ENCODE peak calls at places on chromosomes 5 and 9, in six cellular contexts. R, B, Z, I, T and D are unnamed samples.
A peak's percentile ranks its signal among the peaks of the same experiment; 100 is the strongest.

GRCh38 chr5:82313016-82313415 is 34.9 kb upstream of the RPS23 start:
- DNase-seq in R (no peak), B (no peak), Z (peak; percentile 29), I (no peak), T (no peak), D (no peak)

GRCh38 chr9:89928521-89929275 is 323.9 kb downstream of the GADD45G start:
- DNase-seq in R (no peak), B (no peak), Z (no peak), I (no peak), T (no peak), D (no peak)

GRCh38 chr5:1594336-1595106 is 70.8 kb upstream of the LPCAT1 start:
- DNase-seq in R (no peak), B (peak; percentile 76), Z (peak; percentile 82), I (peak; percentile 96), T (peak; percentile 81), D (no peak)

GRCh38 chr5:42991477-42992034 is 48.6 kb downstream of the ANXA2R start:
- DNase-seq in R (no peak), B (no peak), Z (peak; percentile 47), I (no peak), T (no peak), D (no peak)

GRCh38 chr9:20832775-20833174 is 148.7 kb downstream of the FOCAD start:
- DNase-seq in R (no peak), B (no peak), Z (no peak), I (no peak), T (no peak), D (no peak)

GRCh38 chr5:77761606-77762005 is 14.5 kb downstream of the TBCA start:
- DNase-seq in R (no peak), B (no peak), Z (no peak), I (no peak), T (no peak), D (peak; percentile 1)

GRCh38 chr9:100355561-100355960 is 2.8 kb upstream of the TEX10 start:
- DNase-seq in R (no peak), B (no peak), Z (no peak), I (no peak), T (no peak), D (no peak)

GRCh38 chr5:72525816-72526215 is 18.6 kb upstream of the ZNF366 start:
- DNase-seq in R (no peak), B (no peak), Z (no peak), I (no peak), T (no peak), D (peak; percentile 41)

GRCh38 chr9:125541840-125542243 is 165.2 kb downstream of the MAPKAP1 start:
- DNase-seq in R (no peak), B (peak; percentile 46), Z (no peak), I (no peak), T (no peak), D (no peak)

GRCh38 chr9:70105142-70105541 is 61.5 kb downstream of the MAMDC2 start:
- DNase-seq in R (no peak), B (no peak), Z (no peak), I (no peak), T (no peak), D (no peak)

GRCh38 chr9:26863074-26863473 is 29.5 kb downstream of the CAAP1 start:
- DNase-seq in R (no peak), B (no peak), Z (peak; percentile 62), I (peak; percentile 7), T (no peak), D (no peak)

GRCh38 chr9:116574027-116574679 is 113.0 kb upstream of the TRIM32 start:
- DNase-seq in R (no peak), B (no peak), Z (no peak), I (no peak), T (no peak), D (no peak)

GRCh38 chr5:179577286-179577960 is 27.1 kb downstream of the RUFY1 start:
- DNase-seq in R (no peak), B (no peak), Z (no peak), I (no peak), T (no peak), D (no peak)

GRCh38 chr9:136219276-136219675 is 14.3 kb upstream of the LHX3 start:
- DNase-seq in R (no peak), B (no peak), Z (no peak), I (no peak), T (no peak), D (peak; percentile 1)

GRCh38 chr9:115591584-115591984 is 473.6 kb upstream of the TNC start:
- DNase-seq in R (peak; percentile 78), B (peak; percentile 48), Z (peak; percentile 60), I (peak; percentile 88), T (no peak), D (peak; percentile 99)

GRCh38 chr9:102499468-102499867 is 495.7 kb upstream of the CYLC2 start:
- DNase-seq in R (no peak), B (no peak), Z (no peak), I (no peak), T (no peak), D (no peak)

GRCh38 chr9:109414125-109414785 is 83.9 kb downstream of the PTPN3 start:
- DNase-seq in R (no peak), B (no peak), Z (peak; percentile 66), I (peak; percentile 22), T (no peak), D (no peak)

GRCh38 chr5:169064093-169064492 is 236.8 kb downstream of the SLIT3 start:
- DNase-seq in R (no peak), B (no peak), Z (no peak), I (peak; percentile 28), T (no peak), D (no peak)

GRCh38 chr9:113274474-113275146 is 762 bp downstream of the CDC26 start:
- DNase-seq in R (no peak), B (no peak), Z (peak; percentile 91), I (peak; percentile 87), T (peak; percentile 9), D (no peak)

GRCh38 chr9:136057236-136058151 is 37.6 kb downstream of the NACC2 start:
- DNase-seq in R (no peak), B (no peak), Z (peak; percentile 69), I (no peak), T (no peak), D (no peak)

DNA sequence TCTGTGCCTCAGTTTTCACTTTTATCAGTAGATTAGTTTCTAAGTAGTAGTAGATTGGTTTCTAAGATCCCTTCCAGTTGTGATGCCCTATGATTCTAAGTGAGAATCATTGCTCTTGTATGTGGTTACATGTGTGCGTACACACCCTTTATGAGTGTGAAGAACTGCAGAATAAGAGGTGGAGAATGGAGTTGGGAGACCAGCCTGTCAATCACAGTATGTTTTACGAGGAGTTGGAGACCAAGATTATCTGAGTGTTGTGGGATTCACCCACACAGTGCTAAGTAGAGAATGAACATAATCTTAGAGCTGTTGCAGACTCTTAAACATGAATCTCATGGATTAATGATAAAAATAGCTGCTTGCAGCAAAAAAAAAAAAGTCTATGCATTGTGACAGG is 37.6 kb downstream of the KIF24 start:
- DNase-seq in R (no peak), B (no peak), Z (no peak), I (no peak), T (no peak), D (no peak)
- TF ChIP-seq CTCF in R (no peak), B (no peak), Z (no peak), I (no peak), T (no peak), D (no peak)

DNA sequence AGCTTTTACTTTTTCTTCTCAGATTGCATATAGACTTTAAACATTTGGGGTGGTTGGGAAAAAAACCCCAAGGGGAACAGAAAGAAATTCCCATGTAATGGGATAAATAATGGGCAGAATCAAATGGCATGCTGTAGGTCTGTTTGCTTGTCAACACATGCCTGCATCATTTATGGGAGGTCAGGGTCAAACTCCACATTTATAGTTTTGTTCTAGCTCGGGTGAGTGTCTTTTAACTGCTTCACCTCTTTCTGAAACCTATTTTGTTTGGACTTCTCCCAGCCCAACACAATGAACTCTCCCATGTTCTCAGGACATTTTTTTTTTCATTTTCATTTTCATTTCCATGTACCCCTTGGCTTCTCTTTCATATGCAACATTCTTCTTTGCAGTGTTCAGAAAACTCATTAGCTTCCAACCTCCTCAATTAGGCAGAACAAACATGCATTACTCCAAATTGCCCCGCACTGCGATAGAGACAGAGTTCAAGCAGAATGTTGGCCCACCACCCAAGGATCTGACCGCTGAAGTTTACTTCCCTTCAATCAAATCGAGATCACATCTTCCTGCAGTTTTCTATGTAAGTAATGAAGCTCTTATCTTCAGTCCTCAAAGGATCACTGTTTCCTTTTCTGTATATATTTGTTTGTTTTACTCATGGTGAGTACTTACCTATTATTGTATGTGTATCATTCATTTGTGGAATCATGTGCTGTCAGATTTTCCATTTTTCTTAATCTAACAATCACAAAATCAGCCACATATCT is 354.6 kb downstream of the ZSWIM6 start:
- DNase-seq in R (no peak), B (no peak), Z (no peak), I (no peak), T (no peak), D (no peak)
- H3K27ac ChIP-seq in R (no peak overlapping the region), B (no peak overlapping the region), Z (no peak overlapping the region), I (no peak overlapping the region), T (no peak overlapping the region), D (no peak overlapping the region)

DNA sequence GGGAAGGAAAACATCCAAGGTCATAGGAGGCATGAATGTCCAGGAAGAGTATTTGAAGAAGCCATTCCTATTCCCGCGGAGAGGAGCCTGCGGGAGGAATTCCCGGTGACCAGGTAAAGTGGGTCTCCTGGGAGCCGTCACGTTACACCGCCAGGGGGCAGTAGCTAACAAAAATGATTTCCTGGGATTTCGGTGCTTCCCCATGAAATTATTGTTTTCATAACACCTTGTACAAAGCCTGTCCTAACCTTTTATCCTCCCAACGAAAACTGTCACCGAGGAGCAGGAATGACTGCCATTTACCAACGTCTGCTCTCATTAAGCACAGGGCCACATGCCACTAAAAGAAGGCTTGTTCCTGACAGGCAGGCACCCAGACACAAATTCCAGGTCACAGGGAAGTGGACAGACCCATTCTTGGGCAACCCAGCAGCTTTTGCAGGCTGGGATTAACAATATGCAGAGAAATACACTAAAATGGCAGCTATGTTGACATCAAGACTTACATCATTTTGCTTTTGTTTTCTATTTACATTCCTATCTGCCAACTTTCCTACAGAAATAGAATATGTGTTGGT is 41.2 kb upstream of the CTSL start:
- DNase-seq in R (no peak), B (no peak), Z (peak; percentile 83), I (peak; percentile 61), T (no peak), D (no peak)
- TF ChIP-seq CTCF in R (peak; percentile 44), B (peak; percentile 82), Z (peak; percentile 73), I (peak; percentile 79), T (no peak), D (peak; percentile 80)

GRCh38 chr5:133844836-133845235 is 123.6 kb downstream of the C5orf15 start:
- DNase-seq in R (peak; percentile 43), B (no peak), Z (no peak), I (no peak), T (no peak), D (no peak)
- H3K27ac ChIP-seq in R (no peak overlapping the region), B (no peak overlapping the region), Z (no peak overlapping the region), I (no peak overlapping the region), T (no peak overlapping the region), D (no peak overlapping the region)

GRCh38 chr9:127395491-127396252 is 1.3 kb upstream of the SLC2A8 start:
- DNase-seq in R (no peak), B (no peak), Z (no peak), I (no peak), T (no peak), D (no peak)

GRCh38 chr9:127392976-127393375 is 4.0 kb upstream of the SLC2A8 start:
- DNase-seq in R (no peak), B (no peak), Z (no peak), I (no peak), T (no peak), D (no peak)

GRCh38 chr9:127396253-127396807 is 639 bp upstream of the SLC2A8 start:
- DNase-seq in R (no peak), B (no peak), Z (no peak), I (no peak), T (no peak), D (no peak)

GRCh38 chr9:127392166-127392565 is 4.8 kb upstream of the SLC2A8 start:
- DNase-seq in R (peak; percentile 66), B (no peak), Z (no peak), I (no peak), T (no peak), D (no peak)

GRCh38 chr9:127393680-127394079 is 3.3 kb upstream of the SLC2A8 start:
- DNase-seq in R (peak; percentile 7), B (no peak), Z (no peak), I (no peak), T (no peak), D (no peak)
- TF ChIP-seq CTCF in R (no peak), B (no peak), Z (peak; percentile 15), I (no peak), T (no peak), D (peak; percentile 46)